ENCODE peak calls at places on chromosome 15, in ten cellular contexts. T is gastrocnemius medialis, F is body of pancreas, K is psoas muscle, X is upper lobe of left lung, J is heart left ventricle, M is PC-3, V is right lobe of liver, Z is upper lobe of right lung, W is right cardiac atrium. I is an unnamed sample.

GRCh38 chr15:25766421-25766820 is 96.7 kb downstream of the ATP10A start:
- ATAC-seq in T (peak), F (no peak), K (peak), X (no peak), J (no peak), M (no peak), V (no peak), Z (no peak), W (no peak), I (no peak)

GRCh38 chr15:90711418-90711824 is 5.7 kb upstream of the BLM start:
- ATAC-seq in T (no peak), F (no peak), K (no peak), X (no peak), J (no peak), M (no peak), V (no peak), Z (no peak), W (no peak), I (no peak)

GRCh38 chr15:87887177-87887576 is 369.4 kb downstream of the NTRK3 start:
- ATAC-seq in T (no peak), F (no peak), K (no peak), X (no peak), J (no peak), M (no peak), V (no peak), Z (no peak), W (no peak), I (no peak)

GRCh38 chr15:62278534-62278933 is 113.4 kb upstream of the C2CD4B start:
- ATAC-seq in T (no peak), F (peak), K (no peak), X (no peak), J (no peak), M (no peak), V (peak), Z (no peak), W (no peak), I (no peak)

GRCh38 chr15:36501063-36501678 is 78.3 kb upstream of the CDIN1 start:
- ATAC-seq in T (peak), F (peak), K (peak), X (no peak), J (peak), M (peak), V (peak), Z (peak), W (peak), I (peak)

GRCh38 chr15:70584838-70585706 is 178.3 kb downstream of the UACA start:
- ATAC-seq in T (no peak), F (peak), K (no peak), X (no peak), J (peak), M (peak), V (peak), Z (peak), W (peak), I (no peak)

GRCh38 chr15:89461386-89461785 is 35.0 kb downstream of the RHCG start:
- ATAC-seq in T (no peak), F (no peak), K (no peak), X (no peak), J (no peak), M (no peak), V (no peak), Z (no peak), W (no peak), I (no peak)

GRCh38 chr15:75051711-75052110 is 28.3 kb downstream of the PPCDC start:
- ATAC-seq in T (no peak), F (no peak), K (no peak), X (no peak), J (no peak), M (no peak), V (no peak), Z (no peak), W (no peak), I (no peak)

GRCh38 chr15:70320077-70320830 is 222.5 kb upstream of the TLE3 start:
- ATAC-seq in T (no peak), F (no peak), K (no peak), X (no peak), J (no peak), M (no peak), V (peak), Z (peak), W (no peak), I (no peak)

GRCh38 chr15:47742334-47742733 is 25.0 kb downstream of the SEMA6D start:
- ATAC-seq in T (no peak), F (no peak), K (no peak), X (no peak), J (peak), M (no peak), V (no peak), Z (peak), W (peak), I (no peak)

GRCh38 chr15:89908226-89908625 is 4.5 kb downstream of the ARPIN start:
- ATAC-seq in T (no peak), F (no peak), K (no peak), X (no peak), J (no peak), M (no peak), V (no peak), Z (no peak), W (no peak), I (no peak)

GRCh38 chr15:50084932-50085331 is 34.1 kb downstream of the ATP8B4 start:
- ATAC-seq in T (no peak), F (no peak), K (no peak), X (no peak), J (no peak), M (no peak), V (no peak), Z (no peak), W (no peak), I (no peak)

GRCh38 chr15:31156808-31157207 is 55.3 kb upstream of the TRPM1 start:
- ATAC-seq in T (no peak), F (no peak), K (no peak), X (no peak), J (no peak), M (no peak), V (no peak), Z (no peak), W (no peak), I (no peak)
- H3K4me3 ChIP-seq in T (no peak), F (no peak), K (no peak), X (no peak), J (no peak), M (no peak), V (no peak), Z (no peak), W (no peak), I (no peak)

GRCh38 chr15:39193611-39194010 is 387.3 kb upstream of the THBS1 start:
- ATAC-seq in T (no peak), F (no peak), K (no peak), X (no peak), J (no peak), M (no peak), V (no peak), Z (no peak), W (no peak), I (no peak)

GRCh38 chr15:39194431-39194830 is 386.4 kb upstream of the THBS1 start:
- ATAC-seq in T (no peak), F (no peak), K (no peak), X (no peak), J (no peak), M (no peak), V (no peak), Z (no peak), W (no peak), I (no peak)

GRCh38 chr15:39192979-39193559 is 387.8 kb upstream of the THBS1 start:
- ATAC-seq in T (no peak), F (no peak), K (no peak), X (no peak), J (no peak), M (no peak), V (no peak), Z (no peak), W (no peak), I (no peak)

GRCh38 chr15:39192376-39192775 is 388.5 kb upstream of the THBS1 start:
- ATAC-seq in T (no peak), F (no peak), K (no peak), X (no peak), J (no peak), M (no peak), V (no peak), Z (no peak), W (no peak), I (no peak)

DNA sequence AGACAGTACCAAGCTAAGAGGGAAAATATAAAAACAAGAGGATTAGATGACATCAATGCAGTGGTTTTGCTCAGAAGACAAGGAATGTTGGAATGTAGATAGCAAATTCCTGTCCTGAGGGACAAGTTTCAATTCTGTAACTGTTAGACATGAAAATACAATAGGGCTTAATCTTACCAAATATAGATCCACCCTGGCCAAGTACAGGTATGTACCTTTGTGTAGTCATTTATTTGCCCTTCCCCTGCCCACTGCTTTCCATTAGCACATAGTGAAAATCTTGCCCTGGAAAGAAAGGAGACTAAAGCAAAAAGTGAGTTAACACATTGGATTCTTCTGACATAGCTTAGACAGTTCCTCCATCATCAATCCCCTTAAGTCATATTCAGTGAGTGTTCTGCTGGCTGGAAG is 389.0 kb upstream of the THBS1 start:
- ATAC-seq in T (no peak), F (no peak), K (no peak), X (no peak), J (no peak), M (peak), V (no peak), Z (no peak), W (no peak), I (no peak)
- H3K27ac ChIP-seq in T (no peak), F (no peak), K (no peak), X (no peak), J (no peak), M (peak), V (no peak), Z (no peak), W (no peak), I (no peak)

DNA sequence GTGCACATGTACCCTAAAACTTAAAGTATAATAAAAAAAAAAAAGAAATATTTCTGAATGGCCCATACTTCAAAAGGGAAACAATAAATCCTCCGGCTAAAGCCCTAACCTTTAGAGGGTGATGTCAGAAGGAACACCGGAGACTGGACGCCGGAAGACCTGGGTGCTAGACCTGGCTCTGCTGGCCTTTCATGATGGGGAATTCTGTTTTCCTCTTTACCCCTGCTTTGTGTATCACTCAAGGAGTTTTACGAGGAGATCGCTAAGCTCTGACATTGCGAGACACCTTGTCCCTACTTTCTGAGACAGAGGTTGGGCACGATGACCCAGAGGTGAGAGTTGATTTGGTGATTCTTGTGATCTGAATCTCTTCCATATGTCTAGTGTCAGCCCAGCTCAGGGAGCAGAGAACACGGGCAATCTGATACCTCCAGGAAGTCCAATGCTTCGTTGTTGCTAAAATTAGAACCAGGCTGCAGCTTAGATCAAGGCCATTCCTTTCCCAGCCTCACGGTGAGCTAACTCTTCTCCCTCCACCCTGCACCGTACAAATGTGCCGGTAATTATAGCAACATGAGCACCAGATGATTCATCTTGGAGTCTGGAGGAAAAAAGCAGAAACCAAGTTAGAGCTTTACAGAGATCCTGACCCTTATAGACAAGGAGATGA is 42.0 kb upstream of the CFAP161 start:
- ATAC-seq in T (peak), F (peak), K (peak), X (peak), J (peak), M (peak), V (peak), Z (peak), W (peak), I (peak)
- H3K4me3 ChIP-seq in T (peak), F (no peak), K (peak), X (no peak), J (no peak), M (no peak), V (no peak), Z (no peak), W (no peak), I (no peak)

DNA sequence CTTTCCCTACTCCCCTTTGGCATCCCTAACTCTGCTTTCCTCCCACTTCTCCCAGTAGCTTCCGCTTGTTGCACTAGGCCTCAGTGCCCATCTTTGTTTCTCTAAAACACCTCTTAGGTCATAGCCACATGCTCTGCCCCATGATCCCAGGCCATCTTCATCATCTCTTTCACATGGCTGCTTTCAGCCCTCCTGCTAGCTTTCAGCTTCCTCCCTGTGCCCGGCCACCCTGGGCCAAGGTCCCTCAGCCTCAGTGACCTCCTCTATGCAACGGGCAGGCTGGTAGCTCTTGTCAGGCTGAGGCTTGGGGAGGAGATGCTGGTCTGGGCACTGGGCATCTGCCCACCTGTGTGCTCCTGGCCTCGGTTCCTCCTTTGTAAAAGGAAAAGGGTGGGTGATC is 2.3 kb downstream of the PLEKHO2 start:
- ATAC-seq in T (no peak), F (no peak), K (no peak), X (no peak), J (no peak), M (no peak), V (no peak), Z (no peak), W (no peak), I (no peak)
- H3K27ac ChIP-seq in T (peak), F (no peak), K (peak), X (peak), J (peak), M (no peak), V (peak), Z (peak), W (peak), I (peak)

DNA sequence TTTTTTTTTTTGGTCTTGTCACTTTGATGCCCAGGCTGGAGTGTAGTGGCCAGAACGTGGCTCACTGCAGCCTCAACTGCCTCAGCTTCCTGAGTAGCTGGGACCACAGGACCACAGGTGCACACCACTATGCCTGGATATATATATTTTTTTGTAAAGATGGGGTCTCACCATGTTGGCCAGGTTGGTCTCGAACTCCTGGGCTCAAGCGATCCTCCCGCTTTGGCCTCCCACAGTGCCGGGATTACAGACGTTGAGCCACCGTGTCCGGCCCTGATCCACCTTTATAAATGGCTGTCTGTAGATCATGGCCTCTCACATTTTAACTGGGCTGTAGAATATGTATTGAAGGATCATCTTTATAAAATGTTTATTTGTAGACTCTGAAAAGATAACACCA is 1.9 kb upstream of the EIF3J start:
- ATAC-seq in T (no peak), F (no peak), K (no peak), X (no peak), J (no peak), M (no peak), V (no peak), Z (no peak), W (no peak), I (no peak)
- H3K4me3 ChIP-seq in T (no peak), F (no peak), K (peak), X (no peak), J (no peak), M (peak), V (no peak), Z (no peak), W (no peak), I (peak)

DNA sequence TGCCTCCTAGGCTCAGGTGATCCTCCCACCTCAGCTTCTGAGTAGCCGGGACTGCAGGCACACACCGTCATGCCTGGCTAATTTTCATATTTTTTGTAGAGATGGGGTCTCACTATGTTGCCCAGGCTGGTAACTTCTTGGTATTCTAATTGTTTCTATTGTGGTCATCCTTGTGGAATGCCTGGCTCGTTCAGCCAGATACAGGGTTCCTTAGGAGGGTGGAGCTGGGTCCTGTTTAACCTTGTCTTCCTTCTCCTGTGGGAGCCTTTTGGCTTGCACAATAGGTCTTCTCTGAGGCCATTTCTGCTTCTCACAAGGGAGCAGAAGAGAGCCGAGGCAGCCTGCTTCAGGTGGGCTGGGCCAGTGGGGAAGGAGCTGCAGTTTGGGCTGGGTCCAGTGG is 15.7 kb downstream of the PLEKHO2 start:
- ATAC-seq in T (no peak), F (no peak), K (no peak), X (no peak), J (peak), M (no peak), V (no peak), Z (peak), W (peak), I (peak)
- H3K27ac ChIP-seq in T (peak), F (no peak), K (peak), X (peak), J (peak), M (no peak), V (no peak), Z (peak), W (peak), I (peak)